ENCODE peak calls at places on chromosomes 11 and 22, in eight cellular contexts. H is T-helper 9 cell; L is cardiac muscle cell; G is upper lobe of left lung; N is stimulated activated CD8-positive, alpha-beta memory T cell treated with anti-CD3 and anti-CD28 coated beads, Interleukin-7, amount 100 ng/mL, for 1 hour; V is GM13977; A is Right ventricle myocardium superior; P is germinal center. Z is an unnamed sample.

GRCh38 chr22:39522567-39523300 is 2.4 kb downstream of the ATF4 start:
- DNase-seq in H (no peak), L (peak; percentile 72), G (no peak), N (no peak), V (peak; percentile 21), A (peak; percentile 44), P (no peak), Z (peak; percentile 55)

GRCh38 chr22:45777852-45778172 is 106.2 kb downstream of the ATXN10 start:
- DNase-seq in H (no peak), L (no peak), G (no peak), N (no peak), V (no peak), A (no peak), P (no peak), Z (no peak)

GRCh38 chr22:32389685-32390084 is 22.4 kb downstream of the RTCB start:
- DNase-seq in H (no peak), L (peak; percentile 28), G (no peak), N (no peak), V (no peak), A (no peak), P (no peak), Z (peak; percentile 26)

GRCh38 chr11:69598147-69598546 is 42.8 kb upstream of the CCND1 start:
- DNase-seq in H (no peak), L (no peak), G (no peak), N (no peak), V (no peak), A (no peak), P (no peak), Z (no peak)

GRCh38 chr11:9172394-9172793 is 81.0 kb upstream of the SCUBE2 start:
- DNase-seq in H (no peak), L (no peak), G (no peak), N (no peak), V (no peak), A (no peak), P (no peak), Z (no peak)

GRCh38 chr11:74312321-74312720 is 881 bp upstream of the P4HA3 start:
- DNase-seq in H (no peak), L (no peak), G (no peak), N (no peak), V (no peak), A (no peak), P (no peak), Z (no peak)

GRCh38 chr11:128551641-128552335 is 35.6 kb downstream of the ETS1 start:
- DNase-seq in H (no peak), L (no peak), G (no peak), N (no peak), V (peak; percentile 71), A (no peak), P (peak; percentile 69), Z (no peak)

GRCh38 chr11:1953489-1954284 is 6.6 kb downstream of the MRPL23 start:
- DNase-seq in H (no peak), L (peak; percentile 18), G (peak; percentile 81), N (no peak), V (no peak), A (peak; percentile 56), P (no peak), Z (no peak)

GRCh38 chr22:46057206-46057605 is 80.2 kb upstream of the WNT7B start:
- DNase-seq in H (no peak), L (no peak), G (no peak), N (no peak), V (no peak), A (peak; percentile 41), P (no peak), Z (no peak)

GRCh38 chr22:29311468-29312217 is 3.9 kb downstream of the RASL10A start:
- DNase-seq in H (no peak), L (peak; percentile 24), G (peak; percentile 90), N (no peak), V (no peak), A (no peak), P (no peak), Z (no peak)

GRCh38 chr11:36492724-36493304 is 17.3 kb downstream of the TRAF6 start:
- DNase-seq in H (no peak), L (peak; percentile 71), G (no peak), N (no peak), V (peak; percentile 47), A (no peak), P (peak; percentile 53), Z (peak; percentile 17)

GRCh38 chr22:23065495-23066122 is 4.7 kb upstream of the GNAZ start:
- DNase-seq in H (no peak), L (no peak), G (no peak), N (no peak), V (no peak), A (peak; percentile 21), P (no peak), Z (peak; percentile 20)